ENCODE peak calls at places on chromosomes 1 and 21, in four cellular contexts. O, V, P and N are unnamed samples.

GRCh38 chr1:206456577-206457375 is 13.5 kb upstream of the IKBKE start:
- DNase-seq in V (no peak), O (no peak), P (no peak), N (no peak)

GRCh38 chr1:2532485-2533160 is 2.6 kb upstream of the HES5 start:
- DNase-seq in V (no peak), O (no peak), P (no peak), N (no peak)

GRCh38 chr1:118158918-118159317 is 26.1 kb downstream of the SPAG17 start:
- DNase-seq in P (no peak), O (no peak), V (no peak), N (no peak)

GRCh38 chr1:4960336-4960735 is 305.9 kb downstream of the AJAP1 start:
- DNase-seq in O (no peak), P (no peak), V (no peak), N (no peak)

GRCh38 chr1:107570768-107571167 is 394.2 kb downstream of the VAV3 start:
- DNase-seq in P (no peak), V (no peak), O (no peak), N (no peak)

GRCh38 chr21:37787456-37787855 is 128.8 kb downstream of the KCNJ6 start:
- DNase-seq in P (no peak), V (no peak), O (no peak), N (no peak)

GRCh38 chr1:8661185-8662110 is 156.0 kb downstream of the RERE start:
- DNase-seq in V (no peak), O (no peak), P (no peak), N (no peak)

GRCh38 chr1:197356723-197357533 is 88.9 kb downstream of the CRB1 start:
- DNase-seq in V (peak), P (peak), O (peak), N (no peak)

GRCh38 chr1:98035587-98035986 is 114.8 kb upstream of the DPYD start:
- DNase-seq in P (peak), O (no peak), V (no peak), N (no peak)

GRCh38 chr1:178768423-178768822 is 43.4 kb downstream of the RALGPS2 start:
- DNase-seq in V (no peak), P (no peak), O (peak), N (no peak)

GRCh38 chr1:7218210-7218832 is 433.1 kb downstream of the CAMTA1 start:
- DNase-seq in P (peak), V (peak), O (peak), N (peak)

GRCh38 chr1:67921725-67922489 is 88.6 kb upstream of the GNG12 start:
- DNase-seq in P (no peak), V (no peak), O (no peak), N (no peak)

GRCh38 chr1:173330149-173330951 is 123.2 kb upstream of the TNFSF4 start:
- DNase-seq in O (no peak), P (no peak), V (no peak), N (no peak)

GRCh38 chr1:79660127-79660526 is 653.6 kb upstream of the ADGRL4 start:
- DNase-seq in V (no peak), O (no peak), P (no peak), N (no peak)

GRCh38 chr21:17492415-17493168 is 20.3 kb upstream of the CXADR start:
- DNase-seq in P (no peak), V (no peak), O (no peak), N (no peak)

GRCh38 chr1:220905650-220906560 is 26.7 kb downstream of the HLX start:
- DNase-seq in V (no peak), P (no peak), O (no peak), N (no peak)

GRCh38 chr1:210330279-210330866 is 1.7 kb downstream of the HHAT start:
- DNase-seq in V (no peak), O (peak), P (no peak), N (no peak)

GRCh38 chr1:224427346-224427745 is 7.3 kb downstream of the WDR26 start:
- DNase-seq in P (no peak), V (no peak), O (no peak), N (no peak)

GRCh38 chr1:171742577-171742922 is 685 bp upstream of the VAMP4 start:
- DNase-seq in O (peak), P (no peak), V (no peak), N (no peak)

GRCh38 chr1:203669739-203670138 is 43.1 kb downstream of the ATP2B4 start:
- DNase-seq in V (no peak), P (no peak), O (no peak), N (no peak)

GRCh38 chr1:206472886-206473285 is 2.6 kb downstream of the IKBKE start:
- DNase-seq in O (no peak), P (no peak), V (no peak), N (no peak)

GRCh38 chr21:36751383-36751782 is 52.5 kb downstream of the SIM2 start:
- DNase-seq in O (no peak), P (no peak), V (no peak), N (no peak)

GRCh38 chr1:923131-923990 is at the start of gene SAMD11:
- DNase-seq in V (no peak), P (peak), O (peak), N (no peak)

GRCh38 chr1:102593276-102593675 is 515.0 kb downstream of the COL11A1 start:
- DNase-seq in O (no peak), P (no peak), V (no peak), N (no peak)

GRCh38 chr1:106875622-106876021 is 180.9 kb upstream of the PRMT6 start:
- DNase-seq in V (no peak), P (no peak), O (no peak), N (no peak)

GRCh38 chr1:21268281-21269239 is 21.7 kb downstream of the ECE1 start:
- DNase-seq in V (no peak), O (no peak), P (no peak), N (no peak)

GRCh38 chr1:12230549-12231275 is 882 bp downstream of the VPS13D start:
- DNase-seq in P (no peak), V (no peak), O (peak), N (no peak)

GRCh38 chr1:24215226-24215814 is 28.2 kb upstream of the IFNLR1 start:
- DNase-seq in V (no peak), P (no peak), O (peak), N (no peak)

GRCh38 chr1:21939650-21940374 is 2.7 kb upstream of the HSPG2 start:
- DNase-seq in P (peak), O (peak), V (no peak), N (no peak)

GRCh38 chr1:110850632-110851031 is 22.3 kb upstream of the CD53 start:
- DNase-seq in V (no peak), P (no peak), O (no peak), N (no peak)

GRCh38 chr1:65431111-65431705 is 10.7 kb downstream of the LEPR start:
- DNase-seq in V (no peak), P (peak), O (peak), N (no peak)

GRCh38 chr1:40404670-40405462 is 31.3 kb downstream of the SMAP2 start:
- DNase-seq in O (peak), P (peak), V (no peak), N (no peak)

GRCh38 chr1:151377150-151377884 is 4.8 kb upstream of the SELENBP1 start:
- DNase-seq in V (no peak), O (no peak), P (no peak), N (no peak)

GRCh38 chr1:112507336-112507735 is 1.4 kb upstream of the WNT2B start:
- DNase-seq in P (no peak), V (no peak), O (no peak), N (no peak)

GRCh38 chr1:76593614-76594013 is 273.7 kb upstream of the ST6GALNAC5 start:
- DNase-seq in V (no peak), O (no peak), P (no peak), N (no peak)

GRCh38 chr1:7265771-7266371 is 480.6 kb downstream of the CAMTA1 start:
- DNase-seq in O (no peak), V (peak), P (no peak), N (peak)

GRCh38 chr1:12112711-12113161 is 49.6 kb downstream of the TNFRSF8 start:
- DNase-seq in P (no peak), V (no peak), O (no peak), N (no peak)

GRCh38 chr1:180933141-180933540 is 20.4 kb downstream of the KIAA1614 start:
- DNase-seq in P (no peak), O (peak), V (no peak), N (no peak)

GRCh38 chr1:74357150-74357549 is 122.0 kb downstream of the TNNI3K start:
- DNase-seq in V (no peak), P (no peak), O (no peak), N (no peak)